ENCODE peak calls at places on chromosomes 2 and 18, in seven cellular contexts. J, A, X, Y, B, C and K are unnamed samples.

GRCh38 chr2:121237980-121238665 is 46.9 kb downstream of the TFCP2L1 start:
- DNase-seq in J (no peak), A (no peak), X (no peak), Y (peak; percentile 2), B (no peak), C (no peak), K (peak; percentile 2)

GRCh38 chr18:45652703-45653490 is 37.6 kb downstream of the SLC14A2 start:
- DNase-seq in J (no peak), A (no peak), X (no peak), Y (peak; percentile 42), B (no peak), C (no peak), K (peak; percentile 47)

GRCh38 chr2:43021791-43022500 is 204.5 kb downstream of the ZFP36L2 start:
- DNase-seq in J (peak; percentile 64), A (peak; percentile 58), X (no peak), Y (peak; percentile 22), B (no peak), C (no peak), K (no peak)

GRCh38 chr2:24985406-24985805 is 13.7 kb upstream of the DNAJC27 start:
- DNase-seq in J (no peak), A (no peak), X (no peak), Y (no peak), B (no peak), C (no peak), K (no peak)

GRCh38 chr2:116949249-116949648 is 865.2 kb upstream of the DDX18 start:
- DNase-seq in J (no peak), A (no peak), X (no peak), Y (no peak), B (no peak), C (no peak), K (no peak)

GRCh38 chr2:39593439-39594393 is 72.0 kb upstream of the TMEM178A start:
- DNase-seq in J (peak; percentile 68), A (peak; percentile 15), X (no peak), Y (peak; percentile 79), B (peak; percentile 86), C (peak; percentile 16), K (peak; percentile 80)

GRCh38 chr2:198656869-198657268 is 800.9 kb downstream of the SATB2 start:
- DNase-seq in J (no peak), A (no peak), X (no peak), Y (no peak), B (no peak), C (no peak), K (no peak)

GRCh38 chr2:25332571-25332970 is 9.2 kb downstream of the DNMT3A start:
- DNase-seq in J (no peak), A (no peak), X (no peak), Y (no peak), B (no peak), C (no peak), K (no peak)

GRCh38 chr2:25281581-25281980 is 60.1 kb downstream of the DNMT3A start:
- DNase-seq in J (no peak), A (no peak), X (no peak), Y (no peak), B (no peak), C (no peak), K (no peak)

GRCh38 chr2:149017116-149017985 is 21.1 kb upstream of the LYPD6B start:
- DNase-seq in J (peak; percentile 86), A (peak; percentile 27), X (peak; percentile 73), Y (peak; percentile 86), B (peak; percentile 83), C (peak; percentile 65), K (peak; percentile 34)

GRCh38 chr18:51068111-51068510 is 38.1 kb downstream of the SMAD4 start:
- DNase-seq in J (no peak), A (no peak), X (no peak), Y (peak; percentile 51), B (peak; percentile 61), C (no peak), K (peak; percentile 79)

GRCh38 chr2:231676243-231676642 is 32.1 kb upstream of the PTMA start:
- DNase-seq in J (no peak), A (no peak), X (no peak), Y (no peak), B (no peak), C (no peak), K (no peak)

DNA sequence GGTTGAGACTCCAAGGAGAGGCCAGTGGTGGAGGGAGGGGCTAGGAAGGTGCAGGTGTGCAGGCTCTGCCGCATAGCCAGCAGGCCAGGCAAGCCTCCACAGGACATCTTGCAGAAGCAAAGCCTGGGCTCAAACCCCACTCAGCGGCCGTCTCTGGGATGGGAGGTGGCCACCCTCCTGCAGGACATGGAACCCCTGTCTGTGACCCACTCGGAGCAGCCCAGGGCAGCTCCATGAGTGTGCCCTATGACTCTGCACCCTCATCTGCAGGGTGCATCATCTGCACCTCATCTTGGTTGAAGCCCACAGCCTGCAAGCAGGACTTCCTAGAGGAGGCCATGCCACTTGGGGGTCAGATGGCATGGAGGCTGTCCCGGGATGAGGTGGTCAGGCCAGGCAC is 46.3 kb downstream of the GPC1 start:
- DNase-seq in J (no peak), A (no peak), X (peak; percentile 1), Y (no peak), B (no peak), C (no peak), K (no peak)
- TF ChIP-seq EZH2 in J (no peak), A (no peak), X (no peak), Y (no peak), B (no peak), C (no peak), K (no peak)

DNA sequence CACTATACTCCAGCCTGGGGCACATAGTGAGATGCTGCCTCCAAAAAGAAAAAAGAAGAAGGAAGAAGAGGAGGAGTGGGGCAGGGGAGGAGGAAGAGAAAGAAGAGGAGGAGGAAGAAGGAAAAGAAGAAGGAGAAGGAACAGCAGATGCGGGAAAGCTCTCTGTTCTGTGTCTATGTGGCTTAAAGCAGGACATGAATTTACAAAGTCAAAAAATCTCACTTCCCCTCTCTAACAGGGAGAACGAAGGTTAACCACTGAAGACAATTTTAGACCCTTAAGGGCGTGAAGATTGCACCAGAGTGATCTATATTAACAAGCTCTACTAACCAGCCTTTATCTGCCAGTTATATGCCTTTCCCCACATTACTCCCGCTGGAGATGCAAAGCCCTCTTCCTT is 258.9 kb downstream of the METTL4 start:
- DNase-seq in J (no peak), A (no peak), X (no peak), Y (no peak), B (no peak), C (no peak), K (no peak)
- H2AFZ ChIP-seq in J (no peak overlapping the region), A (no peak overlapping the region), X (no peak overlapping the region), Y (no peak overlapping the region), B (no peak overlapping the region), C (no peak overlapping the region), K (no peak overlapping the region)

GRCh38 chr2:239386001-239386670 is 14.7 kb downstream of the HDAC4 start:
- DNase-seq in J (no peak), A (no peak), X (no peak), Y (no peak), B (no peak), C (no peak), K (no peak)
- H3K4me2 ChIP-seq in J (no peak overlapping the region), A (no peak overlapping the region), X (no peak overlapping the region), Y (no peak overlapping the region), B (no peak overlapping the region), C (no peak overlapping the region), K (no peak overlapping the region)

GRCh38 chr18:37253424-37254255 is 312.0 kb downstream of the CELF4 start:
- DNase-seq in J (peak; percentile 89), A (no peak), X (no peak), Y (peak; percentile 5), B (no peak), C (peak; percentile 52), K (no peak)
- TF ChIP-seq EZH2 in J (peak; percentile 65), A (no peak), X (no peak), Y (no peak), B (no peak), C (no peak), K (peak; percentile 59)